ENCODE peak calls at places on chromosomes 4 and X, in six cellular contexts. V is mesenchymal stem cell, K is fibroblast of lung, J is IMR-90, P is MM.1S, X is PC-3. W is an unnamed sample.
A peak's percentile ranks its signal among the peaks of the same experiment; 100 is the strongest.

GRCh38 chrX:115261148-115261547 is 27.3 kb upstream of the LRCH2 start:
- DNase-seq in V (no peak), K (no peak), J (no peak), P (no peak), X (no peak), W (peak; percentile 40)

GRCh38 chr4:123870283-123870876 is 473.8 kb downstream of the SPRY1 start:
- DNase-seq in V (no peak), K (peak; percentile 70), J (no peak), P (no peak), X (no peak), W (no peak)

GRCh38 chr4:78673258-78673817 is 102.8 kb upstream of the BMP2K start:
- DNase-seq in V (no peak), K (no peak), J (no peak), P (no peak), X (no peak), W (no peak)

GRCh38 chrX:37871626-37872302 is 24.4 kb upstream of the DYNLT3 start:
- DNase-seq in V (peak; percentile 87), K (peak; percentile 95), J (peak; percentile 93), P (no peak), X (peak; percentile 88), W (no peak)

GRCh38 chrX:154805696-154806091 is 409 bp upstream of the MPP1 start:
- DNase-seq in V (no peak), K (peak; percentile 32), J (peak; percentile 21), P (no peak), X (no peak), W (no peak)

GRCh38 chr4:18192901-18193300 is 171.3 kb upstream of the LCORL start:
- DNase-seq in V (no peak), K (no peak), J (no peak), P (no peak), X (no peak), W (no peak)

GRCh38 chr4:122121593-122121992 is 30.5 kb upstream of the BLTP1 start:
- DNase-seq in V (no peak), K (no peak), J (no peak), P (no peak), X (no peak), W (no peak)

GRCh38 chr4:139528377-139529005 is 27.5 kb downstream of the SETD7 start:
- DNase-seq in V (peak; percentile 93), K (peak; percentile 91), J (peak; percentile 96), P (no peak), X (no peak), W (no peak)

GRCh38 chr4:93809773-93810172 is 18.8 kb upstream of the ATOH1 start:
- DNase-seq in V (no peak), K (no peak), J (no peak), P (no peak), X (no peak), W (no peak)

GRCh38 chr4:3371581-3372001 is 70.2 kb upstream of the HGFAC start:
- DNase-seq in V (peak; percentile 11), K (peak; percentile 43), J (peak; percentile 21), P (no peak), X (no peak), W (no peak)

GRCh38 chr4:19776929-19777328 is 474.8 kb upstream of the SLIT2 start:
- DNase-seq in V (no peak), K (peak; percentile 47), J (peak; percentile 17), P (no peak), X (peak; percentile 48), W (no peak)

GRCh38 chr4:48275247-48275646 is 5.6 kb upstream of the TEC start:
- DNase-seq in V (peak; percentile 28), K (no peak), J (peak; percentile 35), P (peak; percentile 74), X (peak; percentile 55), W (no peak)

GRCh38 chr4:123599061-123599919 is 202.7 kb downstream of the SPRY1 start:
- DNase-seq in V (peak; percentile 75), K (peak; percentile 41), J (peak; percentile 53), P (no peak), X (peak; percentile 18), W (no peak)

GRCh38 chr4:174177536-174177935 is 105.9 kb downstream of the FBXO8 start:
- DNase-seq in V (peak; percentile 55), K (no peak), J (no peak), P (no peak), X (no peak), W (no peak)

GRCh38 chr4:74715731-74716435 is 78.4 kb downstream of the BTC start:
- DNase-seq in V (no peak), K (no peak), J (no peak), P (peak; percentile 91), X (no peak), W (no peak)

GRCh38 chrX:13670197-13670596 is 17.3 kb downstream of the TCEANC start:
- DNase-seq in V (no peak), K (no peak), J (no peak), P (no peak), X (no peak), W (no peak)

GRCh38 chrX:152821145-152821765 is 9.3 kb downstream of the CETN2 start:
- DNase-seq in V (peak; percentile 28), K (peak; percentile 11), J (peak; percentile 32), P (peak; percentile 21), X (peak; percentile 65), W (no peak)

GRCh38 chr4:25807101-25807728 is 55.6 kb downstream of the SEL1L3 start:
- DNase-seq in V (peak; percentile 7), K (no peak), J (peak; percentile 44), P (no peak), X (no peak), W (no peak)

GRCh38 chr4:80143305-80143679 is 54.0 kb upstream of the PRDM8 start:
- DNase-seq in V (no peak), K (no peak), J (no peak), P (no peak), X (no peak), W (no peak)

GRCh38 chr4:73704314-73705055 is 35.9 kb upstream of the CXCL8 start:
- DNase-seq in V (peak; percentile 98), K (peak; percentile 100), J (peak; percentile 100), P (no peak), X (peak; percentile 100), W (no peak)

GRCh38 chr4:57943672-57944071 is 833.5 kb upstream of the IGFBP7 start:
- DNase-seq in V (no peak), K (no peak), J (no peak), P (no peak), X (no peak), W (no peak)

GRCh38 chr4:127479031-127479622 is 153.6 kb upstream of the INTU start:
- DNase-seq in V (peak; percentile 49), K (peak; percentile 32), J (peak; percentile 52), P (peak; percentile 50), X (peak; percentile 40), W (no peak)

GRCh38 chrX:41759817-41760216 is 35.8 kb downstream of the GPR82 start:
- DNase-seq in V (peak; percentile 36), K (peak; percentile 19), J (peak; percentile 54), P (peak; percentile 26), X (peak; percentile 39), W (no peak)

GRCh38 chrX:120697053-120697452 is 67.2 kb upstream of the C1GALT1C1 start:
- DNase-seq in V (no peak), K (no peak), J (no peak), P (peak; percentile 97), X (no peak), W (no peak)

GRCh38 chrX:129877401-129877800 is 28.6 kb upstream of the UTP14A start:
- DNase-seq in V (no peak), K (peak; percentile 50), J (no peak), P (no peak), X (no peak), W (no peak)

GRCh38 chr4:72809208-72809607 is 240.2 kb upstream of the ADAMTS3 start:
- DNase-seq in V (no peak), K (no peak), J (no peak), P (no peak), X (no peak), W (no peak)

GRCh38 chr4:183906736-183907651 is 1.9 kb downstream of the STOX2 start:
- DNase-seq in V (peak; percentile 27), K (no peak), J (no peak), P (no peak), X (no peak), W (peak; percentile 76)

GRCh38 chr4:35250771-35251170 is 993.5 kb downstream of the ARAP2 start:
- DNase-seq in V (peak; percentile 13), K (no peak), J (no peak), P (no peak), X (peak; percentile 57), W (no peak)

GRCh38 chrX:56798866-56799864 is 70.1 kb downstream of the NBDY start:
- DNase-seq in V (no peak), K (no peak), J (no peak), P (peak; percentile 45), X (no peak), W (no peak)

GRCh38 chr4:15891312-15891711 is 47.2 kb downstream of the FGFBP1 start:
- DNase-seq in V (no peak), K (no peak), J (no peak), P (no peak), X (no peak), W (no peak)

GRCh38 chr4:151100517-151100916 is 1.1 kb downstream of the RPS3A start:
- DNase-seq in V (no peak), K (no peak), J (no peak), P (no peak), X (no peak), W (no peak)

GRCh38 chrX:66622209-66622608 is 16.7 kb downstream of the EDA2R start:
- DNase-seq in V (no peak), K (peak; percentile 42), J (peak; percentile 42), P (no peak), X (no peak), W (no peak)

GRCh38 chrX:66625525-66625924 is 13.4 kb downstream of the EDA2R start:
- DNase-seq in V (no peak), K (no peak), J (no peak), P (peak; percentile 83), X (no peak), W (no peak)
- H3K9ac ChIP-seq in V (no peak overlapping the region), K (no peak overlapping the region), J (no peak overlapping the region), P (no peak overlapping the region), X (no peak overlapping the region), W (no peak overlapping the region)

GRCh38 chr4:110485452-110485851 is 9.5 kb downstream of the ENPEP start:
- DNase-seq in V (no peak), K (no peak), J (no peak), P (no peak), X (no peak), W (no peak)
- H3K9ac ChIP-seq in V (peak overlapping the region; percentile 40), K (no peak overlapping the region), J (no peak overlapping the region), P (no peak overlapping the region), X (no peak overlapping the region), W (no peak overlapping the region)

DNA sequence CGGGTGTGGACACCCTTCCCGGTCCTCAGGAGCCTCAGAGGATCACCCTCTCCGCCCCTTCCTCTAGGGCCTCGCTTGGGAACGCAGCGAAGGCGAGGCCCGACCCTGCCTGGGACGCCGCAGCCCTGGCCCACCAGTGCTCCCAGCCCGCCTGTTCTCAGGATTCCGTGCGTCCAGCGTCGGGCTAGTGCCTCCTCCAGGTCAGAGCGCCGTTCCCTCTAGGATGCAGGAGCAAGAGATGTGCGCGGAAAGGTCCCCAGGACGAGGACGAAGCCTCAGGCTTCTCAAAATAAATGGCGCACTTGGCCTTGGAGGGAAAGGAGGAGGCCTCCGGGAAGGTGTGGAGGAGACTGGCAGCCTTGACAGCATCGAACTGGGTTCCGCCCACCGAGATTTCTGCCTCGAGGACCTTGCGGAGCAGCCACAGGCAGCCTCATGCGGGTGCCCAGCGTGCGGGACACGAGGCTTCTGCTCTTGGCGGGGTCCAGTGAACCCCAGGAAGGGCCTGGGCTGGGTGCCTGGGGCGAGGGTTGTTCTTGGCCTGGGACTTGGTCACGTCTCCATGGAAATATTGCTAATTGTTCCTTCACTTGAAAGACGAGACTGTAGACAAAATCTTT is 35.1 kb downstream of the PITX2 start:
- DNase-seq in V (no peak), K (no peak), J (no peak), P (no peak), X (no peak), W (no peak)
- H3K9ac ChIP-seq in V (no peak overlapping the region), K (no peak overlapping the region), J (no peak overlapping the region), P (no peak overlapping the region), X (no peak overlapping the region), W (no peak overlapping the region)

GRCh38 chr4:140856692-140857091 is 100.5 kb upstream of the TBC1D9 start:
- DNase-seq in V (peak; percentile 36), K (peak; percentile 88), J (peak; percentile 22), P (no peak), X (peak; percentile 51), W (no peak)
- H3K9ac ChIP-seq in V (peak overlapping the region; percentile 36), K (no peak overlapping the region), J (no peak overlapping the region), P (no peak overlapping the region), X (no peak overlapping the region), W (no peak overlapping the region)

W was measured in kidney.